ENCODE peak calls at places on chromosomes 4 and X, in nine cellular contexts. X is kidney epithelial cell; V is body of pancreas; W is nephron progenitor cell; P is CD4-positive, alpha-beta T cell; D is dorsolateral prefrontal cortex; E is IMR-90; N is neural crest cell; L is pancreas. R is an unnamed sample.

GRCh38 chrX:125444659-125445058 is 125.0 kb downstream of the TEX13C start:
- DNase-seq in N (no peak), D (no peak), W (no peak), V (no peak), X (no peak), E (no peak), L (no peak), P (no peak), R (no peak)

GRCh38 chrX:21865436-21865835 is 9.6 kb downstream of the YY2 start:
- DNase-seq in N (no peak), L (no peak), D (no peak), W (no peak), E (peak), X (no peak), P (no peak), V (no peak), R (peak)

GRCh38 chr4:164847016-164847415 is 30.0 kb upstream of the APELA start:
- DNase-seq in L (no peak), X (no peak), P (no peak), D (no peak), V (no peak), N (no peak), W (no peak), E (no peak), R (no peak)

GRCh38 chr4:89657931-89658700 is 178.8 kb downstream of the SNCA start:
- DNase-seq in P (no peak), N (no peak), E (peak), X (peak), D (no peak), V (no peak), W (no peak), L (no peak), R (peak)

GRCh38 chr4:112951362-112951962 is 98.0 kb upstream of the ANK2 start:
- DNase-seq in D (no peak), W (no peak), X (no peak), P (no peak), E (peak), N (no peak), V (no peak), L (no peak), R (peak)

GRCh38 chrX:7132335-7133035 is 15.0 kb upstream of the STS start:
- DNase-seq in E (peak), W (peak), P (peak), V (peak), X (peak), N (peak), L (peak), D (peak), R (peak)

GRCh38 chr4:89586864-89587263 is 250.1 kb downstream of the SNCA start:
- DNase-seq in V (no peak), X (no peak), E (peak), N (no peak), W (no peak), P (no peak), D (no peak), L (no peak), R (peak)

GRCh38 chrX:14030248-14030592 is 528 bp upstream of the GEMIN8 start:
- DNase-seq in L (no peak), X (no peak), W (no peak), D (no peak), V (no peak), P (no peak), N (no peak), E (peak), R (peak)

GRCh38 chr4:162837241-162837640 is 329.4 kb downstream of the NAF1 start:
- DNase-seq in E (no peak), V (no peak), P (no peak), X (no peak), W (no peak), L (no peak), N (no peak), D (no peak), R (no peak)

GRCh38 chr4:72006576-72006975 is 25.2 kb upstream of the NPFFR2 start:
- DNase-seq in V (no peak), N (no peak), X (peak), E (peak), L (no peak), D (no peak), P (no peak), W (no peak), R (peak)

GRCh38 chrX:129161108-129161507 is 362.2 kb downstream of the SMARCA1 start:
- DNase-seq in N (no peak), X (no peak), P (no peak), L (no peak), D (no peak), W (no peak), E (no peak), V (no peak), R (no peak)

GRCh38 chr4:73698217-73698616 is 42.2 kb upstream of the CXCL8 start:
- DNase-seq in X (peak), D (no peak), V (no peak), P (no peak), E (peak), W (no peak), N (no peak), L (no peak), R (no peak)

GRCh38 chrX:43677993-43678392 is 21.9 kb downstream of the MAOA start:
- DNase-seq in D (no peak), N (no peak), L (peak), V (no peak), X (no peak), W (no peak), P (no peak), E (no peak), R (no peak)

GRCh38 chr4:8710416-8710815 is 117.9 kb downstream of the CPZ start:
- DNase-seq in W (no peak), X (no peak), N (no peak), L (no peak), V (peak), E (no peak), P (no peak), D (no peak), R (no peak)

GRCh38 chr4:142406051-142406549 is 440.0 kb downstream of the INPP4B start:
- DNase-seq in W (peak), N (no peak), L (no peak), D (no peak), X (no peak), E (no peak), P (no peak), V (no peak), R (no peak)

GRCh38 chr4:2660596-2661211 is 95.4 kb downstream of the TNIP2 start:
- DNase-seq in W (no peak), L (no peak), X (no peak), P (no peak), D (no peak), E (peak), N (no peak), V (no peak), R (peak)

GRCh38 chr4:188201851-188202250 is 62.6 kb downstream of the TRIML1 start:
- DNase-seq in V (no peak), E (peak), D (no peak), N (no peak), L (no peak), X (no peak), P (no peak), W (no peak), R (no peak)

GRCh38 chr4:39975488-39976089 is 2.1 kb downstream of the PDS5A start:
- DNase-seq in V (no peak), E (peak), X (no peak), P (no peak), D (no peak), W (no peak), N (no peak), L (no peak), R (peak)

GRCh38 chr4:77819836-77820679 is 890 bp upstream of the CNOT6L start:
- DNase-seq in P (peak), L (peak), W (peak), E (peak), X (peak), V (peak), N (peak), D (peak), R (peak)
- TF ChIP-seq CTCF in P (no peak), L (no peak), W (no peak), E (no peak), X (no peak), V (peak), N (no peak), D (peak), R (no peak)

GRCh38 chr4:100063355-100063754 is 113.3 kb upstream of the H2AZ1 start:
- DNase-seq in L (no peak), E (peak), V (no peak), N (no peak), D (no peak), W (no peak), X (no peak), P (no peak), R (no peak)
- TF ChIP-seq CTCF in L (no peak), E (peak), V (no peak), N (no peak), D (no peak), W (no peak), X (no peak), P (peak), R (peak)

GRCh38 chrX:110442631-110443030 is 84.0 kb downstream of the RTL9 start:
- DNase-seq in V (peak), L (peak), X (no peak), E (peak), P (no peak), N (no peak), W (peak), D (no peak), R (peak)
- TF ChIP-seq CTCF in V (peak), L (no peak), X (no peak), E (peak), P (no peak), N (peak), W (peak), D (no peak), R (peak)

DNA sequence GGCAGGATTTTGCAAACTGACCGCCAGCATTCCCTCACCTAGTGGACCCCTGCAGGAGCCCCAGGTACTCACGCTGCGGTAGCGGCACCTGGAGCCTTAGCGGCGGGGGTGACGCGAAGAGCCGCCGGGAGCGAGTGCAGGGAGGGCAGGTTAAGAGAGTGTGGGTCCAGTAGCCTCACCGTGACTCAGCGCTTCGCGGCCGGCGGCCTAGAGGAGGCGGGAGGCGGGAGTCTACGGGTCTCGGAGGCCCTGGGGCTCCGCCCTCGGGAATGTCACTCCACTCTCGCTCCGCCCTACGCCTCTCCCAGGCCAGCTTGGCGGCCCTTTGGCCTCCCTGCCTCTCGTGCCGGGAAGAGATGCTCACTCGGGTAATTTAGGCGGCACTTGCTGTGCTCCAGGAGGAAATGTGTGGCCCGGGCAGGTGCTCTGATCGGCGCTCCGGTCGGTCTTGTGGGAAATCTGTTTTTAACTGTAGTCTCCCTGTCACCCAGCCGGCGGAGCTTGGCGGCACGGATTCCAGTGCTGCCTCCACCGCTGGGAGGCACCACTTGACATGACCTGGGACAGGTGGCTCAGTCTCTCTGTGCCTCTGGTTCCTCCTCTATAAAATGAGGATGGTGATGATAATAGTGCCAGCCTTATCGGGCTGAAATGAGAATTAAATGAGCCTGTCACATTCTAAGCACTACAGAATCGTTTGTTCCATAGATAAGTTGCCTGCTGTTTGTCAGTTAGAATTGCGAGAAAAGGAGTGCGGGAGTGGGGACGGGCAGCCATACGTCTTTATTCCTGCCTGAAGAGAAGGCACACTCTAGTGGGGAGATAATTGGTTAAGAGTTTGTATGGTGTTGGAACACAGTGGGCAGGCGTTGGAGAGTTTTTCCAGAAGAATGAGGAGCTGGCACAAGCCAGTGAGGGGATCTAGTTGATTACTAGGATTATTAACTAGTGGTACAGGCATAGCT is at the start of gene PIR:
- DNase-seq in E (peak), W (peak), X (peak), N (peak), V (peak), P (peak), L (peak), D (peak), R (peak)
- TF ChIP-seq CTCF in E (peak), W (peak), X (peak), N (peak), V (peak), P (no peak), L (no peak), D (no peak), R (peak)

GRCh38 chrX:50888884-50889283 is 21.7 kb upstream of the BMP15 start:
- DNase-seq in N (no peak), V (no peak), X (no peak), L (no peak), E (no peak), W (no peak), D (no peak), P (no peak), R (no peak)

GRCh38 chrX:50893466-50893865 is 17.1 kb upstream of the BMP15 start:
- DNase-seq in N (no peak), W (no peak), L (no peak), E (no peak), D (no peak), X (no peak), V (no peak), P (no peak), R (no peak)

GRCh38 chrX:50889582-50889981 is 21.0 kb upstream of the BMP15 start:
- DNase-seq in W (no peak), D (no peak), L (no peak), V (no peak), X (no peak), E (no peak), P (no peak), N (no peak), R (no peak)
- TF ChIP-seq CTCF in W (no peak), D (no peak), L (no peak), V (no peak), X (no peak), E (no peak), P (no peak), N (no peak), R (no peak)

DNA sequence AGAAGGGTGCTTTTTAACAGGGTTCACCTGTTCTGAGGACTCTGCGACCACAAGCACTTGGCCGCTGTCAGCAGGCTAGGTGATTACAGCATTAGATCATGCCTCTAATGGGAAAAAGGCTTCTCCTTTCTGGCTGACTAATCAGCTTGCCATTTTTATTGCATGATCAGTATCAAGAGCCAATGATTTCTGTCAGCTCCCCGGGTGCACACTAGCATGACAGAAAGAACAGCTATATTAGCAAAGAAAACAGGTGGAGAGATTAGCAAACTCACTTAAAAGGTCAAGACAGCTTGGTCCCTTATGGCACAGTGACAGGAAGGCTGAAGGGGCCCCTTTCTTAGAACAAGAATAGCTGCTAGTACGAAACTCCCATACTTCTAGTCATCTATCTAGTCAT is 170.0 kb downstream of the SMIM20 start:
- DNase-seq in W (no peak), P (no peak), X (peak), N (no peak), E (peak), D (no peak), V (no peak), L (no peak), R (peak)
- TF ChIP-seq CTCF in W (no peak), P (no peak), X (no peak), N (no peak), E (no peak), D (no peak), V (no peak), L (no peak), R (no peak)

GRCh38 chr4:140996757-140997156 is 136.5 kb downstream of the RNF150 start:
- DNase-seq in X (peak), N (no peak), D (no peak), P (no peak), E (peak), W (no peak), L (no peak), V (no peak), R (peak)
- TF ChIP-seq CTCF in X (peak), N (no peak), D (no peak), P (no peak), E (peak), W (no peak), L (no peak), V (no peak), R (no peak)

DNA sequence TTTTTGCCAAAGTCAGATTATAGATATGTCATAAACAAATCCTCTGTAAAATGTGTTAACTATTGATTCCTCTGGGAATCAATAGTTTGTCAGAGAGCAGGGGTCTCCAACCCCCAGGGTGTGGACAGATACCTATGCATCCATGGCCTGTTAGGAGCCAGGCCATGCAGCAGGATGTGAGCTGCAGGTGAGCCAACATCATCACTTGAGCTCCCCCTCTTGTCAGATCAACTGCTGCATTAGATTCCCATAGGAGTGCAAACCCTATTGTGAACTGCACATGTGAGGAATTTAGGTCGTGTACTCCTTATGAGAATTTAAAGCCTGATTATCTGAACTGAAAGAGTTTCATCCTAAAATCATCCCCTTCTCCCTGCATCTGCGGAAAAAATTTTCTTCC is 1365.4 kb downstream of the ARAP2 start:
- DNase-seq in P (no peak), N (no peak), W (no peak), E (no peak), L (no peak), X (no peak), V (no peak), D (no peak), R (no peak)
- TF ChIP-seq CTCF in P (no peak), N (no peak), W (no peak), E (no peak), L (no peak), X (no peak), V (no peak), D (no peak), R (no peak)

GRCh38 chrX:123550829-123551228 is 182.0 kb downstream of the THOC2 start:
- DNase-seq in L (no peak), W (no peak), P (no peak), X (no peak), E (no peak), N (no peak), V (no peak), D (no peak), R (no peak)
- TF ChIP-seq CTCF in L (no peak), W (no peak), P (no peak), X (no peak), E (no peak), N (no peak), V (no peak), D (no peak), R (no peak)

GRCh38 chrX:112761239-112762207 is 79.1 kb downstream of the AMOT start:
- DNase-seq in X (no peak), V (no peak), W (no peak), E (no peak), D (no peak), L (no peak), N (no peak), P (no peak), R (no peak)

GRCh38 chrX:112759512-112759911 is 79.8 kb upstream of the LHFPL1 start:
- DNase-seq in W (no peak), N (no peak), E (no peak), P (no peak), L (no peak), X (peak), D (no peak), V (no peak), R (no peak)

DNA sequence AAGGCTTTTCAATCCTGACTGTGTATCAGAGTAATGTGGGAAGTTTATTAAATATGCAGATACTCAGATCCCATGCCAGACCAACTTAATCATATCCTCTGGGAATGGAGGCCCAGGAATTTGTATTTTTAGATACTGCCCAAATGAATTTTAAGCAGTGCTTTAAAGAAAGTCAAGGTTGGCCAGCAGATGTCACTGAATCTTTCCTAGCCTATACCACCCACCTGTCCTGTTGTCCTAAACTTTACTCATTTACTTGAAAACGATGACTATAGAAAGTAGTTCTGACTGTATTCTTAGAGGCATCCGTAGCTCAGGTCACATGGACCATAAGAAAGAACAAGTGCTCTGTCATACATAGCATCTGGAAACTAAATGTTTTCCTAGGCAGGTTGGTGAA is 79.9 kb downstream of the AMOT start:
- DNase-seq in X (no peak), W (no peak), E (peak), L (no peak), N (no peak), D (no peak), V (no peak), P (no peak), R (no peak)
- TF ChIP-seq CTCF in X (no peak), W (no peak), E (peak), L (no peak), N (no peak), D (no peak), V (no peak), P (no peak), R (no peak)